ENCODE peak calls at places on chromosomes 11 and 22, in five cellular contexts. I is neural progenitor cell, O is stomach, R is fibroblast of pulmonary artery, H is body of pancreas. J is an unnamed sample.

GRCh38 chr11:16987205-16987568 is 27.0 kb downstream of the PLEKHA7 start:
- DNase-seq in R (no peak), I (no peak), O (peak; percentile 84), H (peak; percentile 81), J (no peak)

GRCh38 chr11:112655386-112655785 is 305.8 kb upstream of the NCAM1 start:
- DNase-seq in H (peak; percentile 23), I (no peak), R (peak; percentile 81), O (peak; percentile 33), J (peak; percentile 97)

GRCh38 chr11:16925495-16926065 is 88.6 kb downstream of the PLEKHA7 start:
- DNase-seq in O (no peak), I (peak; percentile 91), R (peak; percentile 25), H (peak; percentile 62), J (no peak)

GRCh38 chr22:36277482-36278291 is 24.8 kb downstream of the APOL1 start:
- DNase-seq in R (peak; percentile 70), O (peak; percentile 65), I (peak; percentile 78), H (peak; percentile 66), J (peak; percentile 69)

GRCh38 chr22:30289980-30290313 is 642 bp upstream of the CASTOR1 start:
- DNase-seq in I (no peak), O (no peak), R (no peak), H (no peak), J (no peak)

GRCh38 chr11:70141490-70142014 is 61.5 kb upstream of the FADD start:
- DNase-seq in R (no peak), I (peak; percentile 87), O (no peak), H (no peak), J (no peak)

GRCh38 chr11:100638648-100639047 is 48.4 kb upstream of the ARHGAP42 start:
- DNase-seq in I (no peak), R (peak; percentile 6), O (no peak), H (no peak), J (no peak)

GRCh38 chr22:26259510-26259909 is 90.2 kb downstream of the SEZ6L start:
- DNase-seq in I (peak; percentile 82), H (no peak), O (no peak), R (peak; percentile 10), J (no peak)

GRCh38 chr11:64007629-64008282 is 21.5 kb downstream of the OTUB1 start:
- DNase-seq in H (peak; percentile 89), O (peak; percentile 91), R (peak; percentile 30), I (peak; percentile 87), J (peak; percentile 53)

GRCh38 chr11:119676461-119677020 is 52.5 kb downstream of the NECTIN1 start:
- DNase-seq in O (no peak), R (peak; percentile 48), I (no peak), H (no peak), J (peak; percentile 40)

GRCh38 chr11:36258730-36259360 is 30.4 kb downstream of the COMMD9 start:
- DNase-seq in H (peak; percentile 57), R (peak; percentile 86), I (peak; percentile 84), O (peak; percentile 48), J (peak; percentile 78)

GRCh38 chr11:1768141-1768469 is 4.4 kb upstream of the CTSD start:
- DNase-seq in H (no peak), I (no peak), O (no peak), R (no peak), J (no peak)

GRCh38 chr11:76835928-76836612 is 24.6 kb upstream of the ACER3 start:
- DNase-seq in R (peak; percentile 82), I (no peak), H (peak; percentile 66), O (peak; percentile 83), J (peak; percentile 94)

GRCh38 chr11:34423300-34423699 is 15.4 kb upstream of the CAT start:
- DNase-seq in O (no peak), R (no peak), I (no peak), H (no peak), J (no peak)

GRCh38 chr22:46763051-46763705 is 728 bp downstream of the TBC1D22A start:
- DNase-seq in H (no peak), O (no peak), I (no peak), R (peak; percentile 31), J (peak; percentile 37)

GRCh38 chr11:59891781-59892181 is 13.2 kb downstream of the OOSP3 start:
- DNase-seq in I (peak; percentile 64), H (no peak), R (peak; percentile 66), O (no peak), J (no peak)

GRCh38 chr11:7904910-7905309 is 26.2 kb downstream of the OR10A6 start:
- DNase-seq in I (peak; percentile 33), O (no peak), R (peak; percentile 24), H (no peak), J (peak; percentile 79)

GRCh38 chr11:69011624-69012091 is 1.4 kb downstream of the MRGPRF start:
- DNase-seq in O (no peak), H (no peak), I (no peak), R (no peak), J (no peak)

GRCh38 chr22:20312396-20313191 is 7.3 kb downstream of the DGCR6L start:
- DNase-seq in H (no peak), O (peak; percentile 9), R (no peak), I (peak; percentile 0), J (no peak)

GRCh38 chr11:115587718-115588342 is 83.6 kb upstream of the CADM1 start:
- DNase-seq in I (no peak), O (no peak), R (no peak), H (no peak), J (no peak)

GRCh38 chr11:4862447-4863236 is 13.6 kb upstream of the OR51S1 start:
- DNase-seq in O (no peak), H (no peak), I (peak; percentile 8), R (no peak), J (no peak)

GRCh38 chr11:59249535-59249934 is 36.8 kb upstream of the MPEG1 start:
- DNase-seq in H (no peak), O (no peak), R (no peak), I (no peak), J (no peak)

GRCh38 chr22:26548984-26549383 is 36.7 kb upstream of the TFIP11 start:
- DNase-seq in H (no peak), O (no peak), R (no peak), I (no peak), J (no peak)

GRCh38 chr22:31343235-31344191 is 2.6 kb downstream of the PATZ1 start:
- DNase-seq in O (peak; percentile 93), H (peak; percentile 95), R (peak; percentile 34), I (peak; percentile 93), J (no peak)

GRCh38 chr11:2272946-2273280 is 2.5 kb upstream of the ASCL2 start:
- DNase-seq in O (no peak), I (no peak), H (no peak), R (no peak), J (no peak)

GRCh38 chr11:120169981-120170698 is 32.2 kb upstream of the TRIM29 start:
- DNase-seq in H (no peak), R (no peak), O (no peak), I (no peak), J (no peak)

GRCh38 chr11:88178211-88178610 is 3.0 kb upstream of the RAB38 start:
- DNase-seq in R (peak; percentile 33), I (no peak), H (no peak), O (no peak), J (peak; percentile 74)

GRCh38 chr22:20021196-20022181 is 579 bp downstream of the TANGO2 start:
- DNase-seq in H (peak; percentile 78), O (peak; percentile 85), I (peak; percentile 47), R (peak; percentile 46), J (peak; percentile 69)

GRCh38 chr22:30694638-30695350 is at the start of gene OSBP2:
- DNase-seq in H (peak; percentile 52), I (peak; percentile 78), O (peak; percentile 57), R (no peak), J (no peak)

GRCh38 chr11:78350646-78351165 is 66.9 kb downstream of the GAB2 start:
- DNase-seq in I (peak; percentile 19), R (peak; percentile 76), O (no peak), H (no peak), J (peak; percentile 75)

GRCh38 chr11:134531331-134532135 is 119.5 kb upstream of the B3GAT1 start:
- DNase-seq in H (no peak), I (peak; percentile 18), O (peak; percentile 24), R (no peak), J (no peak)

GRCh38 chr22:17562906-17563870 is at the start of gene SLC25A18:
- DNase-seq in I (peak; percentile 43), R (peak; percentile 77), O (no peak), H (peak; percentile 46), J (no peak)
- TF ChIP-seq CTCF in I (peak; percentile 29), R (peak; percentile 16), O (no peak), H (peak; percentile 18), J (no peak)

GRCh38 chr11:9977554-9977953 is 313.7 kb downstream of the SWAP70 start:
- DNase-seq in R (no peak), H (no peak), O (no peak), I (no peak), J (no peak)

GRCh38 chr11:9971894-9972293 is 308.0 kb downstream of the SWAP70 start:
- DNase-seq in O (no peak), R (no peak), I (no peak), H (no peak), J (no peak)

GRCh38 chr11:9972917-9973504 is 309.1 kb downstream of the SWAP70 start:
- DNase-seq in H (peak; percentile 35), R (peak; percentile 85), I (peak; percentile 45), O (no peak), J (peak; percentile 78)

GRCh38 chr11:9973921-9974320 is 310.0 kb downstream of the SWAP70 start:
- DNase-seq in H (no peak), R (no peak), O (no peak), I (no peak), J (no peak)

DNA sequence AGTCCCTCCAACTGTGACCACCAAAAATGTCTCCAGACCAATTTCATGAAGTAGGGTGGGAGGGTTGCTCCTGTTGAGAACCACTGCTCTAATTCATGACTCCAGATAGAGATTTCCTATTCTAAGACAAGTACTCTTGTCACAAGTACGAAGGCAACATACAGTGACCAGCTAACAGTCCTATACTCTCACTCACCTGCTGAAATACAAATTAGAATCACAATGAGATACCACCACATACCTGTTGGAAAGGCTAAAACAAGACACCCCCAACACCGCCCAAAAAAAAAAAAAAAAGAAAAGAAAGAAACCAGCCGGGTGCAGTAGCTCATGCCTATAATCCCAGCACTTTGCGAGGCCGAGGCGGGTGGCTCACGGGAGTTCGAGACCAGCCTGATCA is 310.5 kb downstream of the SWAP70 start:
- DNase-seq in H (no peak), R (no peak), I (no peak), O (no peak), J (no peak)
- H3K4me3 ChIP-seq in H (no peak overlapping the region), R (no peak overlapping the region), I (no peak overlapping the region), O (no peak overlapping the region), J (no peak overlapping the region)

DNA sequence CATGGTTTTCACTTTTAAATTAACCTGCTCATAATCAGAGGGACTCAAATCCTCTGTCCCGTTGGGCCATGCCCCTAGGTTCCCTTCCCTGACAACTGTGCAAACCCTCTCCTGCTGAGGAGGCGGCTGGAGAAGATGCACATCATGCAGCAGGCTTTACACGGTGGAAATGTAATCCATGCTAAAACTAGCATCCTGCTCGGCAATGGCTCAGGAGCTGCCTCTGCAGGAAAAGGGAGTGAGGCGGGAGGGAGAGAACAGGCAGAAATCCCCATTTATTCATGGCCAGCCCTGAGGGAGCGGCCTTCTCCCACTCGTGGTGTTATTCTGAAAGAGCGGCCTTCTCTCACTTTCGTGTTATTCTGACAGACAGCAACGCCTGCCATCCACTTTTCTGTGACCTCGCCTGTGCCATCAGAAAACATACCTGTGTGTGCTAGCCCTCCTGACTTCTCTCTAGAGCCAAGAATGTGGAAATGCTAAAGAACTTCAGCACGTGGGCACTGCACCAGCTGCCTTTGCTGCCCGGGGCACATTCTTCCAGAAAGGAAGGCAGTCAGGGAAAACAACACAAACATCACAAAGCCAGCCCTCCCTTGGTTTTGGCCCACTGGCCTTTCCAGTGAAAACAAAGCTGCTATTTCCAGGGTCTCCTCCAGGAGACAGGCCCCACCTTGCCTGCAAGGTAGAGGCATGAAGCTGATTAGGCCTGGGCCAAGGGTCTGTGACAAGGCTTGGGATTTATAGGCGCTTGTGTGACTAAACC is 62.9 kb upstream of the BID start:
- DNase-seq in I (peak; percentile 22), O (peak; percentile 60), H (peak; percentile 51), R (no peak), J (no peak)
- TF ChIP-seq CTCF in I (peak; percentile 16), O (no peak), H (no peak), R (no peak), J (no peak)

GRCh38 chr11:46305295-46305694 is 27.8 kb downstream of the CREB3L1 start:
- DNase-seq in R (peak; percentile 78), O (no peak), I (no peak), H (no peak), J (peak; percentile 32)
- H3K4me3 ChIP-seq in R (no peak overlapping the region), O (no peak overlapping the region), I (no peak overlapping the region), H (no peak overlapping the region), J (no peak overlapping the region)